ENCODE peak calls at places on chromosomes 2 and 18, in nine cellular contexts. K, Y, E, O, C, X, S, G and T are unnamed samples.

GRCh38 chr2:11056614-11057013 is 98.7 kb upstream of the SLC66A3 start:
- DNase-seq in K (no peak), Y (no peak), E (no peak), O (no peak), C (peak), X (peak), S (no peak), G (no peak), T (peak)

GRCh38 chr2:99821572-99822369 is 320.6 kb downstream of the AFF3 start:
- DNase-seq in K (no peak), Y (no peak), E (no peak), O (no peak), C (peak), X (no peak), S (no peak), G (no peak), T (peak)

GRCh38 chr18:3595282-3596273 is 145.6 kb downstream of the TGIF1 start:
- DNase-seq in K (peak), Y (peak), E (peak), O (peak), C (peak), X (no peak), S (no peak), G (no peak), T (no peak)

GRCh38 chr2:196286821-196287220 is 115.4 kb upstream of the STK17B start:
- DNase-seq in K (no peak), Y (no peak), E (no peak), O (no peak), C (no peak), X (no peak), S (no peak), G (no peak), T (no peak)

GRCh38 chr2:99340669-99341236 is 3.6 kb downstream of the EIF5B start:
- DNase-seq in K (no peak), Y (no peak), E (no peak), O (no peak), C (no peak), X (no peak), S (no peak), G (no peak), T (no peak)

GRCh38 chr2:65436169-65436824 is 3.9 kb upstream of the SPRED2 start:
- DNase-seq in K (peak), Y (peak), E (peak), O (peak), C (peak), X (peak), S (peak), G (peak), T (peak)

GRCh38 chr2:26847663-26848335 is at the start of gene DPYSL5:
- DNase-seq in K (no peak), Y (peak), E (no peak), O (peak), C (no peak), X (no peak), S (peak), G (no peak), T (no peak)

GRCh38 chr2:73266061-73266891 is 18.0 kb downstream of the FBXO41 start:
- DNase-seq in K (no peak), Y (no peak), E (no peak), O (no peak), C (peak), X (no peak), S (no peak), G (no peak), T (no peak)

GRCh38 chr2:187509667-187510417 is 44.4 kb downstream of the TFPI start:
- DNase-seq in K (no peak), Y (no peak), E (no peak), O (peak), C (no peak), X (no peak), S (no peak), G (no peak), T (no peak)

GRCh38 chr2:127572841-127573240 is 37.4 kb downstream of the MYO7B start:
- DNase-seq in K (no peak), Y (no peak), E (no peak), O (no peak), C (no peak), X (no peak), S (no peak), G (no peak), T (no peak)

GRCh38 chr2:132991464-132992045 is 321.6 kb upstream of the LYPD1 start:
- DNase-seq in K (no peak), Y (no peak), E (peak), O (no peak), C (no peak), X (no peak), S (no peak), G (no peak), T (no peak)

GRCh38 chr2:101758001-101758400 is 60.5 kb downstream of the MAP4K4 start:
- DNase-seq in K (no peak), Y (no peak), E (no peak), O (no peak), C (no peak), X (no peak), S (no peak), G (no peak), T (no peak)

GRCh38 chr18:66548747-66549146 is 55.1 kb downstream of the CDH19 start:
- DNase-seq in K (no peak), Y (no peak), E (no peak), O (no peak), C (no peak), X (no peak), S (no peak), G (no peak), T (no peak)

GRCh38 chr2:68342470-68342869 is 22.6 kb upstream of the PLEK start:
- DNase-seq in K (no peak), Y (no peak), E (no peak), O (no peak), C (no peak), X (no peak), S (no peak), G (no peak), T (no peak)

GRCh38 chr18:12038082-12038660 is 55.5 kb upstream of the ANKRD62 start:
- DNase-seq in K (no peak), Y (peak), E (peak), O (no peak), C (no peak), X (no peak), S (no peak), G (peak), T (no peak)

GRCh38 chr2:237256845-237257244 is 157.1 kb downstream of the COL6A3 start:
- DNase-seq in K (peak), Y (peak), E (no peak), O (no peak), C (peak), X (no peak), S (no peak), G (peak), T (no peak)

GRCh38 chr2:1997409-1997808 is 253.1 kb upstream of the PXDN start:
- DNase-seq in K (no peak), Y (no peak), E (no peak), O (no peak), C (no peak), X (no peak), S (no peak), G (no peak), T (no peak)

GRCh38 chr2:44952806-44953685 is 11.5 kb downstream of the SIX3 start:
- DNase-seq in K (no peak), Y (no peak), E (no peak), O (no peak), C (no peak), X (no peak), S (no peak), G (no peak), T (no peak)

GRCh38 chr2:219292616-219293015 is 13.4 kb downstream of the DNAJB2 start:
- DNase-seq in K (no peak), Y (no peak), E (no peak), O (no peak), C (no peak), X (no peak), S (no peak), G (peak), T (no peak)

GRCh38 chr2:213238753-213239591 is 45.3 kb upstream of the SPAG16 start:
- DNase-seq in K (no peak), Y (peak), E (no peak), O (no peak), C (peak), X (peak), S (peak), G (peak), T (no peak)

GRCh38 chr18:48222118-48222517 is 187.1 kb downstream of the ZBTB7C start:
- DNase-seq in K (peak), Y (peak), E (peak), O (no peak), C (no peak), X (peak), S (no peak), G (peak), T (no peak)

GRCh38 chr2:218286570-218287459 is 5.5 kb downstream of the TMBIM1 start:
- DNase-seq in K (peak), Y (peak), E (peak), O (peak), C (peak), X (peak), S (peak), G (peak), T (peak)
- TF ChIP-seq POLR2A in K (peak), Y (no peak), E (no peak), O (peak), C (no peak), X (peak), S (no peak), G (no peak), T (peak)

GRCh38 chr2:144515425-144515693 is 4.6 kb downstream of the ZEB2 start:
- DNase-seq in K (no peak), Y (no peak), E (no peak), O (no peak), C (peak), X (no peak), S (no peak), G (no peak), T (no peak)
- TF ChIP-seq POLR2A in K (no peak), Y (no peak), E (no peak), O (no peak), C (no peak), X (no peak), S (no peak), G (no peak), T (no peak)

DNA sequence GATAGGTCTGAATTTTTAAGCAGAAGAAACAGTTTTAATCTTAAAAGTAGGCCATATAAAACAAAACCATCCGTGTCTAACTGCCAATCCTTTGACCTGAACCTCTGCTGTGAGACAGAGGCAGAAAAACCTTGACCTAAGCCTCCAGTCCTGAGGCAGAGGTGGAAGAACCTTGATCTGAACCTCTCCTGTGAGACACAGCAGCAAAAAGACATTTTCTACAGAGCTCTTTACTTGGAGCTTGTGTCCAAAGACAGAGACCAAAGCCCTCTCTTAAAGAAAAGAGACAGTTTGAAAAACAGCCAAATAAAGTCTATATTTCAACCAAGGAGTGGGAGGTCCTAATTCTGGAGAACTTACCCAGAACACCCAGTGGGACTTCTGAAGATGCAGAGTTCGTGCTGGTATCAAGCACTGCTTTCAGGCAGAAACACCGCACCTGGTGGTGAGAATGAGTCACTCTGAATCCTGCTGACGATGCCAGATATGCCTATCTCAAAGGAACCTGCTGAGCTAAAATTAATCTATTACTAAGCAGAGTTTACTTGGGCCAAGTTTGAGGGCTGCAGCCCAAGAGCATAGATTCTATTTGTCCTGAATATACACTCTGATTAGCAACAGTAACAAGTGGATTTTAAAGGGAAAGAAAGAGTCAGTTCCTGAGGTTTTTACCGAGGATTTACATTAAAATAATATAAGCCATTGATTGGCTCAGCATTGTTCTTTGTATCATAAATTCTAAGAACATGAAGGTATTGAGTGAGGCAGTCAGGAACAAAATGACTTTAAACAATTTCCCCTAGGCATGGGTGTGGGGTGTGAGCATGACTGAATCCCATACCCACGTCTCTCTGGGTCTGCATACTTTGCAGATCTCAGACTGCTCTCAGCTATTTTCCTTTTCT is 806.4 kb downstream of the TRIB2 start:
- DNase-seq in K (no peak), Y (peak), E (no peak), O (no peak), C (no peak), X (no peak), S (no peak), G (peak), T (no peak)
- TF ChIP-seq POLR2A in K (no peak), Y (no peak), E (no peak), O (no peak), C (no peak), X (no peak), S (no peak), G (no peak), T (no peak)

DNA sequence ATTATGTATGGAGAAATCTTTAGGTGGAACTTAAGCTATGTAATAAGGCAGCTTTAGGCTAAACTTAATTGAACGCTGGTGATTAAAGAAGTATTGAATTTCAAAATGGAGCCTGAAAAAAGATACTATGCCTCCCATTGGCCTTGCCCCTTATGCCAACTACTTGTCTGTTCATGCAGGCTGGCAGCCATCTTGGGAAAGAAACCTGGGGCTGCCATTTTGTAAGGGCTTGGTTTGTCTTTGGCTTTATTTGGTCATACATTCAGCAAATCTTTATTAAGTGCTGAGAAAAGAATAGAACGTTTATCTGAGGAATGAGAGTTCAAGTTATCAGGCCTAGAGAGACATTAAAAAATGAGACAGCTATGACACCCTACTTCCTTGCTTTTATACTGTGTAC is 231.3 kb downstream of the KCNE4 start:
- DNase-seq in K (no peak), Y (no peak), E (no peak), O (no peak), C (no peak), X (no peak), S (no peak), G (no peak), T (no peak)
- TF ChIP-seq POLR2A in K (no peak), Y (no peak), E (no peak), O (no peak), C (no peak), X (no peak), S (no peak), G (no peak), T (no peak)

DNA sequence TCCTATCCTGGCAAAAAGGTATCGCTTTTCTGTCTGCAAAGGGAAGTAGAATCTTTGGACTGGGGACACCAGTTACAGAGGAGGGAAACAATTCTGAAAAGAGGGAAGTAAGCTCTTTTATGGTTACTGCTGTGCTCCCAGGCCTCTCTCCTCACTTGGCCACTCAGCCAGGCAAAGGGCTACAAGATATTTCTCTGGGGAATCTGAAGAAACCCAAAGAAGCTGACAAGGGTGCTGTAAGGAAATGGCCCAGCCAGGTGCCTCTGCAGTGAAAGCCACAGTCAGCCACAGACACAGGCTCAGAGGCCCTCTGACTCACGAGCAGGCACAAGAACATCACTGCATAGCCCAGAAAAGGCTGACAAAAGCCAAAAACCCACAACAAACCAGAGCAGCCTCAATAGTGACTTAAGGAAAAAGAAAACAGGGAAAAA is 5.8 kb downstream of the HDLBP start:
- DNase-seq in K (no peak), Y (no peak), E (no peak), O (no peak), C (peak), X (no peak), S (no peak), G (no peak), T (peak)
- TF ChIP-seq POLR2A in K (no peak), Y (no peak), E (no peak), O (no peak), C (no peak), X (no peak), S (no peak), G (no peak), T (no peak)

GRCh38 chr2:231710751-231711676 is 2.7 kb downstream of the PTMA start:
- DNase-seq in K (peak), Y (peak), E (no peak), O (no peak), C (no peak), X (peak), S (no peak), G (peak), T (no peak)
- TF ChIP-seq POLR2A in K (no peak), Y (no peak), E (no peak), O (no peak), C (no peak), X (no peak), S (no peak), G (no peak), T (no peak)